ENCODE peak calls at places on chromosomes 12 and 14, in eight cellular contexts. I, V, R, X, G, T, K and S are unnamed samples.

GRCh38 chr14:90429764-90430163 is 32.9 kb downstream of the CALM1 start:
- DNase-seq in R (no peak), G (no peak), X (peak), V (no peak), K (no peak), T (no peak), I (no peak), S (no peak)

GRCh38 chr14:34522496-34522895 is 17.0 kb downstream of the EAPP start:
- DNase-seq in K (no peak), I (no peak), V (no peak), X (no peak), G (no peak), T (no peak), R (no peak), S (no peak)

GRCh38 chr12:116861331-116861730 is 19.9 kb downstream of the HRK start:
- DNase-seq in X (no peak), T (peak), R (peak), V (peak), K (peak), I (peak), G (no peak), S (peak)

GRCh38 chr14:94120667-94121335 is 8.6 kb downstream of the IFI27L2 start:
- DNase-seq in K (no peak), V (no peak), T (no peak), X (no peak), R (peak), I (no peak), G (no peak), S (peak)

GRCh38 chr12:87967871-87968270 is 61.3 kb downstream of the C12orf50 start:
- DNase-seq in G (no peak), V (no peak), K (no peak), I (no peak), R (peak), X (peak), T (no peak), S (no peak)

GRCh38 chr12:127038152-127038551 is 1228.8 kb upstream of the TMEM132C start:
- DNase-seq in I (no peak), R (no peak), X (no peak), K (no peak), V (no peak), T (no peak), G (no peak), S (no peak)

GRCh38 chr12:38886064-38886463 is 19.3 kb downstream of the CPNE8 start:
- DNase-seq in K (no peak), T (no peak), I (peak), R (peak), X (no peak), V (no peak), G (no peak), S (peak)

GRCh38 chr12:75505706-75506312 is 5.6 kb downstream of the KRR1 start:
- DNase-seq in K (no peak), V (no peak), I (no peak), T (no peak), X (no peak), G (no peak), R (peak), S (peak)

GRCh38 chr14:80264698-80265097 is 53.4 kb upstream of the DIO2 start:
- DNase-seq in R (no peak), G (no peak), V (no peak), K (no peak), I (no peak), T (no peak), X (no peak), S (no peak)

GRCh38 chr14:34496679-34497513 is 34.9 kb upstream of the SPTSSA start:
- DNase-seq in V (peak), I (peak), X (peak), G (peak), T (no peak), R (peak), K (peak), S (peak)

GRCh38 chr14:51527073-51527472 is 124.6 kb upstream of the FRMD6 start:
- DNase-seq in I (no peak), K (no peak), V (no peak), R (peak), T (no peak), G (no peak), X (no peak), S (peak)

GRCh38 chr12:4355843-4356327 is 23.6 kb downstream of the FGF23 start:
- DNase-seq in V (no peak), K (peak), T (peak), X (no peak), G (peak), R (peak), I (no peak), S (peak)

GRCh38 chr12:43805149-43805856 is 814 bp downstream of the TWF1 start:
- DNase-seq in G (no peak), T (no peak), K (no peak), V (no peak), R (no peak), X (peak), I (no peak), S (peak)

GRCh38 chr14:93029911-93030555 is 85.7 kb downstream of the ITPK1 start:
- DNase-seq in T (no peak), K (no peak), R (no peak), X (no peak), I (no peak), G (no peak), V (peak), S (no peak)

GRCh38 chr12:105822131-105823103 is 316.3 kb downstream of the NUAK1 start:
- DNase-seq in G (no peak), K (no peak), V (peak), X (no peak), I (no peak), R (peak), T (no peak), S (no peak)

GRCh38 chr12:120574106-120574505 is 7.1 kb downstream of the POP5 start:
- DNase-seq in R (no peak), I (no peak), X (no peak), K (no peak), T (no peak), V (no peak), G (no peak), S (no peak)

GRCh38 chr12:87784350-87784749 is 244.9 kb downstream of the C12orf50 start:
- DNase-seq in I (no peak), T (no peak), K (no peak), G (no peak), R (no peak), X (no peak), V (no peak), S (no peak)

GRCh38 chr12:127075981-127076380 is 1191.0 kb upstream of the TMEM132C start:
- DNase-seq in G (no peak), K (no peak), R (no peak), X (no peak), I (no peak), T (no peak), V (no peak), S (no peak)

GRCh38 chr14:64410084-64410774 is 22.1 kb downstream of the MTHFD1 start:
- DNase-seq in I (no peak), X (no peak), V (no peak), G (no peak), R (peak), T (no peak), K (peak), S (peak)

GRCh38 chr12:52774629-52775250 is 2.4 kb downstream of the KRT76 start:
- DNase-seq in I (no peak), T (no peak), R (no peak), V (no peak), K (peak), G (no peak), X (no peak), S (no peak)

GRCh38 chr14:105864651-105865265 is 338.4 kb downstream of the TMEM121 start:
- DNase-seq in I (peak), K (peak), X (no peak), G (no peak), V (no peak), R (no peak), T (no peak), S (no peak)

GRCh38 chr14:32342151-32342853 is 13.2 kb downstream of the AKAP6 start:
- DNase-seq in G (no peak), X (no peak), K (no peak), R (no peak), V (no peak), I (no peak), T (no peak), S (no peak)

GRCh38 chr14:71722885-71723284 is 209.3 kb upstream of the RGS6 start:
- DNase-seq in V (no peak), T (no peak), X (no peak), I (no peak), K (no peak), G (no peak), R (no peak), S (no peak)

GRCh38 chr14:28773176-28773575 is 6.6 kb downstream of the FOXG1 start:
- DNase-seq in V (no peak), T (no peak), X (no peak), R (no peak), I (no peak), K (no peak), G (no peak), S (no peak)

GRCh38 chr14:104795781-104796681 is 483 bp upstream of the AKT1 start:
- DNase-seq in G (no peak), K (peak), T (peak), V (peak), I (peak), X (no peak), R (peak), S (no peak)

GRCh38 chr12:88562151-88562550 is 18.1 kb downstream of the KITLG start:
- DNase-seq in K (no peak), R (no peak), G (no peak), I (no peak), V (no peak), T (no peak), X (no peak), S (no peak)

GRCh38 chr12:48031135-48031960 is 27.1 kb upstream of the COL2A1 start:
- DNase-seq in R (no peak), V (no peak), G (no peak), T (no peak), K (peak), I (no peak), X (no peak), S (peak)

GRCh38 chr14:94045563-94046345 is 19.6 kb downstream of the OTUB2 start:
- DNase-seq in G (no peak), K (no peak), V (no peak), I (no peak), R (no peak), X (no peak), T (no peak), S (no peak)

GRCh38 chr14:99266181-99267178 is 5.5 kb downstream of the BCL11B start:
- DNase-seq in I (peak), T (peak), X (peak), K (peak), G (peak), R (peak), V (peak), S (peak)

GRCh38 chr14:20988717-20989116 is 1.1 kb upstream of the METTL17 start:
- DNase-seq in G (no peak), R (peak), X (no peak), T (no peak), V (no peak), K (no peak), I (no peak), S (no peak)

GRCh38 chr12:58420496-58420895 is 479.1 kb downstream of the ATP23 start:
- DNase-seq in X (no peak), T (no peak), I (no peak), G (no peak), V (no peak), R (peak), K (no peak), S (peak)

GRCh38 chr12:109137055-109137454 is 20.7 kb downstream of the ACACB start:
- DNase-seq in I (no peak), T (no peak), V (no peak), R (no peak), K (no peak), G (no peak), X (no peak), S (no peak)

GRCh38 chr14:63275611-63276010 is 43.1 kb downstream of the GPHB5 start:
- DNase-seq in X (no peak), T (no peak), V (no peak), K (no peak), I (no peak), G (no peak), R (no peak), S (no peak)